ENCODE peak calls at places on chromosomes 6 and 20, in four cellular contexts. One of them, this sample, is unnamed.

GRCh38 chr6:26205625-26206574 is 118.7 kb downstream of the HFE start:
- DNase-seq in mammary epithelial cell: peak; percentile 79
- DNase-seq in H9: no peak
- DNase-seq in IMR-90: peak; percentile 91
- DNase-seq in this sample: no peak

GRCh38 chr6:52152692-52153091 is 33.5 kb upstream of the IL17A start:
- DNase-seq in mammary epithelial cell: no peak
- DNase-seq in H9: no peak
- DNase-seq in IMR-90: no peak
- DNase-seq in this sample: no peak

GRCh38 chr20:24755411-24755922 is 193.6 kb upstream of the CST7 start:
- DNase-seq in mammary epithelial cell: no peak
- DNase-seq in H9: peak; percentile 8
- DNase-seq in IMR-90: no peak
- DNase-seq in this sample: no peak

GRCh38 chr20:24353135-24353694 is 116.2 kb upstream of the SYNDIG1 start:
- DNase-seq in mammary epithelial cell: no peak
- DNase-seq in H9: no peak
- DNase-seq in IMR-90: no peak
- DNase-seq in this sample: no peak

GRCh38 chr6:56661298-56661697 is 18.6 kb upstream of the DST start:
- DNase-seq in mammary epithelial cell: no peak
- DNase-seq in H9: no peak
- DNase-seq in IMR-90: no peak
- DNase-seq in this sample: peak; percentile 5

GRCh38 chr6:88566746-88567534 is 396.5 kb downstream of the RNGTT start:
- DNase-seq in mammary epithelial cell: no peak
- DNase-seq in H9: no peak
- DNase-seq in IMR-90: no peak
- DNase-seq in this sample: no peak

GRCh38 chr6:72788188-72788587 is 166.3 kb downstream of the KCNQ5 start:
- DNase-seq in mammary epithelial cell: peak; percentile 90
- DNase-seq in H9: no peak
- DNase-seq in IMR-90: peak; percentile 85
- DNase-seq in this sample: no peak

GRCh38 chr6:14210077-14210476 is 92.5 kb downstream of the CD83 start:
- DNase-seq in mammary epithelial cell: no peak
- DNase-seq in H9: no peak
- DNase-seq in IMR-90: no peak
- DNase-seq in this sample: no peak

GRCh38 chr6:89387516-89388222 is 24.4 kb downstream of the RRAGD start:
- DNase-seq in mammary epithelial cell: no peak
- DNase-seq in H9: no peak
- DNase-seq in IMR-90: no peak
- DNase-seq in this sample: no peak

GRCh38 chr6:82843291-82843885 is 222.3 kb downstream of the UBE3D start:
- DNase-seq in mammary epithelial cell: no peak
- DNase-seq in H9: no peak
- DNase-seq in IMR-90: peak; percentile 12
- DNase-seq in this sample: no peak

GRCh38 chr20:49215232-49215631 is 4.0 kb upstream of the DDX27 start:
- DNase-seq in mammary epithelial cell: no peak
- DNase-seq in H9: no peak
- DNase-seq in IMR-90: no peak
- DNase-seq in this sample: no peak

GRCh38 chr20:62709537-62709905 is 885 bp downstream of the NTSR1 start:
- DNase-seq in mammary epithelial cell: no peak
- DNase-seq in H9: no peak
- DNase-seq in IMR-90: no peak
- DNase-seq in this sample: no peak

GRCh38 chr6:36123270-36124139 is 6.8 kb upstream of the MAPK13 start:
- DNase-seq in mammary epithelial cell: peak; percentile 64
- DNase-seq in H9: peak; percentile 89
- DNase-seq in IMR-90: peak; percentile 69
- DNase-seq in this sample: peak; percentile 66

GRCh38 chr6:124885171-124885570 is 77.1 kb upstream of the RNF217 start:
- DNase-seq in mammary epithelial cell: no peak
- DNase-seq in H9: no peak
- DNase-seq in IMR-90: peak; percentile 34
- DNase-seq in this sample: no peak

GRCh38 chr6:132964101-132964867 is 149.9 kb downstream of the RPS12 start:
- DNase-seq in mammary epithelial cell: no peak
- DNase-seq in H9: no peak
- DNase-seq in IMR-90: peak; percentile 87
- DNase-seq in this sample: no peak

GRCh38 chr6:31768717-31769257 is 6.3 kb downstream of the SAPCD1 start:
- DNase-seq in mammary epithelial cell: no peak
- DNase-seq in H9: no peak
- DNase-seq in IMR-90: no peak
- DNase-seq in this sample: no peak

GRCh38 chr20:25195962-25196700 is 619 bp downstream of the ENTPD6 start:
- DNase-seq in mammary epithelial cell: peak; percentile 66
- DNase-seq in H9: peak; percentile 52
- DNase-seq in IMR-90: peak; percentile 5
- DNase-seq in this sample: no peak

GRCh38 chr6:36196049-36196879 is at the start of gene BRPF3:
- DNase-seq in mammary epithelial cell: peak; percentile 56
- DNase-seq in H9: peak; percentile 80
- DNase-seq in IMR-90: peak; percentile 67
- DNase-seq in this sample: peak; percentile 49

GRCh38 chr20:61765871-61766654 is 299.6 kb downstream of the TAF4 start:
- DNase-seq in mammary epithelial cell: no peak
- DNase-seq in H9: peak; percentile 75
- DNase-seq in IMR-90: no peak
- DNase-seq in this sample: no peak

GRCh38 chr6:112038268-112038667 is 15.6 kb upstream of the CCN6 start:
- DNase-seq in mammary epithelial cell: no peak
- DNase-seq in H9: no peak
- DNase-seq in IMR-90: no peak
- DNase-seq in this sample: no peak

GRCh38 chr20:44309763-44310663 is 989 bp downstream of the FITM2 start:
- DNase-seq in mammary epithelial cell: peak; percentile 39
- DNase-seq in H9: no peak
- DNase-seq in IMR-90: peak; percentile 58
- DNase-seq in this sample: no peak

GRCh38 chr6:11473008-11473740 is 64.4 kb upstream of the TMEM170B start:
- DNase-seq in mammary epithelial cell: no peak
- DNase-seq in H9: no peak
- DNase-seq in IMR-90: no peak
- DNase-seq in this sample: no peak
- H3K9ac ChIP-seq in mammary epithelial cell: no peak overlapping the region
- H3K9ac ChIP-seq in H9: no peak overlapping the region
- H3K9ac ChIP-seq in IMR-90: no peak overlapping the region
- H3K9ac ChIP-seq in this sample: no peak overlapping the region

DNA sequence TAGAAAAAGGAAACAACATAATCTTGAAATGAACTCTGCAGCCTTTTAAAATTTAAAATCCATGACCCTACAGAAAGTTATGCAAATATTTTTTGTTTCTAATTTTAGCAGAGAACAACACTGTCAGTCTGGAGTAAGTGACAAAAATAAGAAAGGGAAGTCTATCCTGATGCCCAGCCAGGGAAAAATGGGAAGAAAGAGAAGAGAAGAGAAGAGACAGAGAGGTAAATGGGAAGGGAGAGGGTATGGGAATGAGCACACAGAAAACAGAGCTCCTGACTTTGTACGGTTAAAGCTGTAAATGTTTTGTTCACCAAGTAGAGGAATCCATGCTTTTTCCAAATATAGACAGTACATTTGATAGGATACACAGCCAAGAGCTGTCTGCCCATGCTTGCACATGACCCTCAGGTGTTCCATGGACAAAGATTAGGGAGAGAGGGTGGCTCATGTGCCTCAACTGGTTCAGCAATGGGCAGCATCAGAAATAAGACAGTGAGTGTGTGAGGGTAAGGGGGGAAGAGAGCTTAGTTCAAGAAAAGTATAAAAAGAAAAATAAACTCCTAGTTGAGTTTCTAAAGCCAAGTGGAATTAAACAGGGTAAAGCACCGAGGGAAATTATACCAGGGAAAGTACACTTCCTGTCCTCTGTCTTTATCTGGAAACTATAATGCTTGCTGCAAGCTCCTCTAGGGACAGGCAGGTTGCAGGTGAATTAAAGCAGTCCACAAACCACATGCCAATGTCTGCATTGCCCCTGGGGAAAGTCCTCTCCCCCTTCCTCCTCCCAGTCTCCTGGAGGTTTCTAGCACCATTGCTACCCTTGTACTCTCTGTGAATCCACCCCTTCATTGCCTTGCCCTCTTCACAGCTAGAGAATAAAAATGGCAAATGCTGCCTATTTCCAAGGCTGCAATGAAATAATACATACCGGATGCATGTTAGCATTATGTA is 30.0 kb downstream of the MAP3K5 start:
- DNase-seq in mammary epithelial cell: no peak
- DNase-seq in H9: no peak
- DNase-seq in IMR-90: no peak
- DNase-seq in this sample: no peak
- H3K9ac ChIP-seq in mammary epithelial cell: no peak overlapping the region
- H3K9ac ChIP-seq in H9: no peak overlapping the region
- H3K9ac ChIP-seq in IMR-90: no peak overlapping the region
- H3K9ac ChIP-seq in this sample: no peak overlapping the region

GRCh38 chr6:41642960-41643898 is 5.0 kb downstream of the MDFI start:
- DNase-seq in mammary epithelial cell: no peak
- DNase-seq in H9: no peak
- DNase-seq in IMR-90: no peak
- DNase-seq in this sample: no peak
- H3K9ac ChIP-seq in mammary epithelial cell: no peak overlapping the region
- H3K9ac ChIP-seq in H9: no peak overlapping the region
- H3K9ac ChIP-seq in IMR-90: no peak overlapping the region
- H3K9ac ChIP-seq in this sample: peak overlapping the region; percentile 17

DNA sequence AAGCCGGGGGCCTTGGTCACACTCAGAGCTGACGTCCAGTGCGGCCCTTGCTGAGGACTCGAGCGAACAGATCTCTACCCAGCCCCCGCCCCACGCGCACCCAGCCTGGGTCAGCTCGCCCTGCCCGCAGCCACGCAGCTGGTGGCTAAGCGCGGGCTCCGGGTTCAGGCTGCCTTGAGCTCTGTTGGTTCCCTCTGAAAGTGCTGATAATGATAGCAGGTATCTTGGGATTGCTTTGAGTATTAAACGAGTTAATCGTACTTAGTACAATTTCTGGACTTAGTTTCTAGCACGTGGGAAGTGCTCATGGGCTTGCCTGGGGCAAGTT is 88.1 kb upstream of the TGM3 start:
- DNase-seq in mammary epithelial cell: no peak
- DNase-seq in H9: no peak
- DNase-seq in IMR-90: no peak
- DNase-seq in this sample: no peak
- H3K9ac ChIP-seq in mammary epithelial cell: no peak overlapping the region
- H3K9ac ChIP-seq in H9: no peak overlapping the region
- H3K9ac ChIP-seq in IMR-90: no peak overlapping the region
- H3K9ac ChIP-seq in this sample: peak overlapping the region; percentile 81

DNA sequence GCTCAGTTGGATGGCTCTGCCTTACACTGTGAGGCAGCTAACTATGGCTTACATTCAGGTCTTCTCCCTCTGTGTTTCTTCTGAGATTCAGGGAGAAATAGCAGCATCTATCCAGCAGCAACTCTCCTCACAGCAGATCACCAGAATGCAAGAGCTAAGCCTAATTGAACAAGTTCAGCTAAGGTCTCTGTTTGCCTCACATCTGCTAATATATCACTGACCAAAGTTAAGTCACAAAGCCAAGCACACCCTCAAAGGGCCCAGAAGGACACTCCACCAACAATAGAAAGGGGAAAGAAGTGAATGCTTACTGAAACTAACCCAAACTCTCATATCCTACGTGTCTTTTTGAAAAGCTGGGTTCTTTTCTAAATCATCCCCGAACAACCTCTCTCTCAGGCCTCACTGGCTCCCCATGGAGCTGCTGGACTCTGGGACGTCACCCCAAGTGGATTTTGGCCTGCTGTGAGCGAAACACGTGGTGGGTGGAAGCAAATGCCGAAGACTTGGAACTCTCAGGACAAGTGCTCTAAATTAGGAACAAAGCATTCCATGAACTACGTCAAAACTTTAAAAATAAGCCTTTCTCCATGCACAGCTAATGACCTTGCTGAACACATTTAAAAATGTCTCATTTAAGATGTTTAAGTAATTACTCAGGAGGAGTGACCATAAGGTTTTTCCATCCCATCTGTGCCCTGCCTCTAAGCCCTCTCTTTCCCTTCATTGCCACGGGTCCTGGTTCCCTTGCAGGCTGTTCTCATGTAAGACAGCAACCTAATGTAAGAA is 167.5 kb upstream of the PLCB4 start:
- DNase-seq in mammary epithelial cell: no peak
- DNase-seq in H9: no peak
- DNase-seq in IMR-90: no peak
- DNase-seq in this sample: no peak
- H3K9ac ChIP-seq in mammary epithelial cell: no peak overlapping the region
- H3K9ac ChIP-seq in H9: no peak overlapping the region
- H3K9ac ChIP-seq in IMR-90: no peak overlapping the region
- H3K9ac ChIP-seq in this sample: no peak overlapping the region

This sample was measured in NT2/D1.